ENCODE peak calls at places on chromosome 21, in seven cellular contexts. E is DND-41, F is heart right ventricle, V is endothelial cell of umbilical vein, Z is A549, J is pancreas, R is hepatocyte. H is an unnamed sample.

GRCh38 chr21:31236528-31236927 is 107.5 kb downstream of the TIAM1 start:
- DNase-seq in E (peak), F (no peak), V (no peak), Z (no peak), J (no peak), R (no peak), H (no peak)

GRCh38 chr21:31293986-31294385 is 50.1 kb downstream of the TIAM1 start:
- DNase-seq in E (no peak), F (no peak), V (peak), Z (no peak), J (no peak), R (peak), H (no peak)

GRCh38 chr21:26389971-26390641 is 183.0 kb downstream of the CYYR1 start:
- DNase-seq in E (peak), F (no peak), V (peak), Z (peak), J (no peak), R (no peak), H (no peak)

GRCh38 chr21:37061926-37062591 is 10.8 kb downstream of the PIGP start:
- DNase-seq in E (no peak), F (no peak), V (no peak), Z (no peak), J (no peak), R (no peak), H (no peak)

GRCh38 chr21:16323586-16323985 is 593.8 kb downstream of the USP25 start:
- DNase-seq in E (no peak), F (no peak), V (no peak), Z (no peak), J (no peak), R (no peak), H (no peak)

GRCh38 chr21:46545363-46545762 is 59.5 kb downstream of the S100B start:
- DNase-seq in E (no peak), F (no peak), V (no peak), Z (no peak), J (no peak), R (no peak), H (no peak)

GRCh38 chr21:19468981-19469715 is 1065.6 kb upstream of the TMPRSS15 start:
- DNase-seq in E (no peak), F (no peak), V (no peak), Z (no peak), J (no peak), R (peak), H (no peak)

GRCh38 chr21:26550357-26550756 is 22.7 kb downstream of the CYYR1 start:
- DNase-seq in E (no peak), F (no peak), V (no peak), Z (no peak), J (no peak), R (no peak), H (no peak)

GRCh38 chr21:37207441-37208009 is 59.6 kb downstream of the VPS26C start:
- DNase-seq in E (no peak), F (peak), V (no peak), Z (no peak), J (no peak), R (no peak), H (no peak)

DNA sequence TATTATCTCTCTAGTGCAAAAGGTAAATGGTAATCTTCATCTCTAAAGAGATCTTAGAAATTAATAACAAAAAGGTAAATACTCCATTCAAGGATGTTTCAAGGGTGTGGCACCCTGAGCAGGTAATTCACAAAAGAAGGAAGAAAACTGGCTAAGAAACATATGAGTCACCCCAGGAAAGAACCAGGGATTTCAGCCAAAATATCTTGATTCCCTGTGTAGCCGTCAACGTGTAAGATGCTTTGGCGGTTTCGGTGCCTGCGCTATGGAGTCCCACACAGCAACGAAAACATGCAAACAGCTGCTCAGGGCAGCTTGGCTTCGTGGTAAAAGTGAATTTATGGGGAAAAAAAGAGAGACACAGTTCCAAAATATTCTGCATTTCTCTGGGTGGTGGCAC is 3.7 kb downstream of the ITGB2 start:
- DNase-seq in E (no peak), F (no peak), V (no peak), Z (no peak), J (no peak), R (no peak), H (no peak)
- H3K27ac ChIP-seq in E (no peak), F (no peak), V (no peak), Z (peak), J (no peak), R (no peak), H (peak)

GRCh38 chr21:25039461-25040380 is 567.6 kb downstream of the MRPL39 start:
- DNase-seq in E (no peak), F (no peak), V (no peak), Z (no peak), J (no peak), R (no peak), H (no peak)
- TF ChIP-seq CTCF in E (peak), F (peak), V (no peak), Z (no peak), J (peak), R (peak), H (no peak)

DNA sequence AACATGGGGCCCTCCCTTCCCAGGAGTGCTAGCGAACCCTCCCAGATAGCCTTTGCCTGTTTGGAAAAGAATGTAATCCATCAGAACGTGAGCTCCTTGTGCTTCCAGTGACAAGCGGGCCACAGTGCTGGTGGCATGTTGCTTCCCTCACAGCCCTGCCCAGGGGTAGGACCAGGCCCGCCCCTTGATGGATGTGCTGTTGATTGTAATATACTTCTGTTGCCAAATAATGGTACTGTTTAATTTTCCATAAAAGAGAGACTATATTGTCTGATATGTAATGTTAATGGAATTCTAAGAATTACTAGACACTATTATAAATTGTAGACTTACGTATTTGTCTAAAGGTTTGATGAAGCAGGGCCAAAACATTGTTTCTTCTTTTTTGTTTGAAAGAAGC is 16.4 kb downstream of the ATP5PO start:
- DNase-seq in E (no peak), F (no peak), V (peak), Z (no peak), J (no peak), R (no peak), H (no peak)
- H3K27ac ChIP-seq in E (no peak), F (no peak), V (peak), Z (no peak), J (no peak), R (no peak), H (no peak)

GRCh38 chr21:33238146-33238545 is 8.4 kb downstream of the IFNAR2 start:
- DNase-seq in E (no peak), F (no peak), V (no peak), Z (no peak), J (no peak), R (no peak), H (no peak)

GRCh38 chr21:33238565-33239255 is 9.0 kb downstream of the IFNAR2 start:
- DNase-seq in E (no peak), F (no peak), V (peak), Z (no peak), J (no peak), R (no peak), H (no peak)

GRCh38 chr21:33236013-33236686 is 6.4 kb downstream of the IFNAR2 start:
- DNase-seq in E (no peak), F (no peak), V (no peak), Z (no peak), J (no peak), R (no peak), H (no peak)

GRCh38 chr21:33236799-33237198 is 7.1 kb downstream of the IFNAR2 start:
- DNase-seq in E (no peak), F (no peak), V (peak), Z (no peak), J (no peak), R (no peak), H (no peak)

GRCh38 chr21:33237446-33237845 is 7.7 kb downstream of the IFNAR2 start:
- DNase-seq in E (no peak), F (no peak), V (no peak), Z (no peak), J (no peak), R (no peak), H (no peak)
- TF ChIP-seq CTCF in E (no peak), F (no peak), V (no peak), Z (no peak), J (no peak), R (no peak), H (no peak)

GRCh38 chr21:35520302-35520701 is 471.2 kb upstream of the RUNX1 start:
- DNase-seq in E (no peak), F (no peak), V (peak), Z (no peak), J (no peak), R (peak), H (no peak)
- H3K27ac ChIP-seq in E (peak), F (no peak), V (no peak), Z (no peak), J (no peak), R (peak), H (no peak)

DNA sequence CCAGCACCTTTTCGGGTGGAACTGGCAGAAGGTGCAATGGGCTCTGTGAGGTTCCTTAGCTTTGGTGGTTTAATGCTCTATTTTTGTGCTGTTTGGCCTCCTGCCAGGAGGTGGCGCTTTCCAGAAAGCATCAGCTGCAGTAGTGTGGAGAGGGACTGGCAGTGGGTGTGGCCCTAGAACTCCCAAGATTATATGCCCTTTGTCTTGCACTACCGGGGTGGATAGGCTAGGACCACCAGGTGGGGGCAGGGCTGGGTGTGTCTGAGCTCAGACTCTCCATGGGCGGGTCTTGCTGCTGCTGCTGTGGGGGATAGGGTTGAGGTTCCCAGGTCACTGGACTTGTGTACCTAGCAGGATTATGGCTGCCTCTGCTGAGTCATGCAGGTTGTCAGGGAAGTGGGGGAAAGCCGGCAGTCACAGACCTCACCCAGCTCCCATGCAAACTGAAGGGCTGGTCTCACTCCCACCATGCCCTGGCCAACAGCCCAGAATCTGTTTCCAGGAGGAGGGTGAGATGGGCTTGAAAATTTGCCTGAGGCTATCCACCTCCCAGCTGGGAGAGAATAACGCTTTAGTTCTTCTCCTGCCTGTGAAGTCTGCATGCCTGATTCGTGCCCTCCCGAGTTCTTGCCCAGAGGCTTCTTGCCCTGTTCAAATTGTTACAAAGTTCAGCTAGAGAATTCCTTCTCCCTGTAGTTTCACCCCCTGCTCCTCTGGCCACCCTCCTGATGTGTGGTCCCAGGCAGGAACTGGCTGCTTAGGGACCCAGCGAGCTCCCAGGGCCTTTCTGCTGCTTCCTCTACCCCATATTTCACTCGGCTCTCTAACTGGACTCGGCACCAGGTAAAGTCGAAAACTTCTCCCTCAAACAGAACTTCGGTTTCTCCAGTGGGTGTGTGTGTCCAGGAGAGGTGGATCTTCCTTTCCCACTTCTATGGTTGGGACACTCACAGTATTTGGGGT is 76.5 kb upstream of the BTG3 start:
- DNase-seq in E (peak), F (peak), V (no peak), Z (no peak), J (peak), R (peak), H (peak)
- TF ChIP-seq CTCF in E (peak), F (peak), V (no peak), Z (peak), J (no peak), R (peak), H (peak)

GRCh38 chr21:41667136-41667535 is 99.7 kb downstream of the RIPK4 start:
- DNase-seq in E (no peak), F (no peak), V (no peak), Z (no peak), J (no peak), R (no peak), H (no peak)
- H3K27ac ChIP-seq in E (no peak), F (no peak), V (no peak), Z (peak), J (no peak), R (no peak), H (no peak)

GRCh38 chr21:43315244-43316137 is 111.4 kb downstream of the SIK1 start:
- DNase-seq in E (peak), F (no peak), V (no peak), Z (no peak), J (no peak), R (no peak), H (no peak)
- TF ChIP-seq CTCF in E (peak), F (peak), V (no peak), Z (no peak), J (no peak), R (peak), H (no peak)

DNA sequence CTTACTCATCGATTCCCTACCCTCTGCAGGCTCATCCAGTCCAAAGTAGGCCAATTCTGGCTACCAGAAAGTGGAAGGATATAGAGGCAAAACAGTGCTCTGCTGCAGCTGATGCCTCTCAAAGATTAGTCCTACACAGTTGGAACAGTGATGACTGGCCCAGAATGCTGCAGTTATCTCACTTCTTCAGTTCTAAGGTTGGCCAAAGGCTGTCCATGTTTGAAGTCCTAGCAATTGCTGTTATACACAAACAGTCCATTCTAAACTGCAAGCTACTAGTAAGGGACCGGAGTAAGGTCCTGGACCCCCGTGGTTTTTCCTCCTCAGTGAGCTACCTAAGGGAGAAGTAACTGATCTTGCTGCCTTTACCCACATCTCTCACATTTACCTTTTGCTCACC is 129.1 kb upstream of the NRIP1 start:
- DNase-seq in E (no peak), F (no peak), V (no peak), Z (no peak), J (no peak), R (no peak), H (no peak)
- H3K27ac ChIP-seq in E (no peak), F (no peak), V (no peak), Z (no peak), J (no peak), R (no peak), H (no peak)

DNA sequence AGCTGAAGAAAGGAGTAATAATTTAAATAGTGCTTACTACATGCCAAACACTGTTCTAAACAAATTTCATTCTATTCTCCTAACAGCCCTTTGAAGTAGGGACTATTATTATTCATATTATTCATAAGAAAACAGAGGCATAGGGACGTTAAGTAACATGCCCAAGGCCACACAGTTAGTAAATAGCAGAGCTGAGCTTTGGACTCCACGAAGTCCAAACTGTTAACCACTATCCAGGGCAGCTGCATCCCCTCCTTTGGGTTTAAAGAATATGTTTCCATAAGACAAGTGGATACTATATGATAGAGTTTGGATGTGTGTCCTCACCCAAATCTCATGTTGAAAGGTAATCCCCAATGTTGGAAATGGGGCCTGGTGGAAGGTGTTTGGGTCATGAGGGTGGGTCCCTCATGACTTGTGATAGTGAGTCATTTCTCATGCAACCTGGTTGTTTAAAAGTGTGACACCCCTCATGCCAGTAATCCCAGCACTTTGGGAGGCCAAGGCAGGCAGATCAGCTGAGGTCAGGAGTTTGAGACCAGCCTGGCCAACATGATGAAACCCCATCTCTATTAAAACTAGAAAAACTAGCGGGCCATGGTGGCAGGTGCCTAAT is 144.0 kb upstream of the CXADR start:
- DNase-seq in E (no peak), F (no peak), V (no peak), Z (no peak), J (no peak), R (no peak), H (no peak)
- TF ChIP-seq CTCF in E (no peak), F (no peak), V (no peak), Z (no peak), J (no peak), R (no peak), H (no peak)

H was measured in CD4-positive, alpha-beta T cell.